ENCODE peak calls at places on chromosome 5, in seven cellular contexts. M is AG09309, L is esophagus squamous epithelium, E is nephron progenitor cell, I is adrenal gland, F is K562, D is osteocyte. X is an unnamed sample.
A peak's percentile ranks its signal among the peaks of the same experiment; 100 is the strongest.

GRCh38 chr5:6252581-6252980 is 125.8 kb downstream of the MED10 start:
- DNase-seq in F (no peak), M (no peak), D (peak; percentile 57), L (no peak), I (no peak), E (no peak), X (no peak)

GRCh38 chr5:112420111-112420864 is 1.2 kb upstream of the EPB41L4A start:
- DNase-seq in E (peak; percentile 87), F (peak; percentile 76), M (no peak), D (peak; percentile 91), I (peak; percentile 82), L (peak; percentile 22), X (peak; percentile 81)

GRCh38 chr5:93785475-93785874 is 44.1 kb upstream of the POU5F2 start:
- DNase-seq in E (no peak), M (no peak), L (no peak), I (no peak), D (no peak), F (no peak), X (no peak)

GRCh38 chr5:175328176-175328575 is 115.8 kb downstream of the DRD1 start:
- DNase-seq in L (no peak), D (no peak), E (no peak), I (no peak), F (no peak), M (no peak), X (no peak)

GRCh38 chr5:181261320-181262085 is 560 bp upstream of the TRIM52 start:
- DNase-seq in E (peak; percentile 74), I (peak; percentile 69), L (no peak), M (peak; percentile 17), D (peak; percentile 91), F (peak; percentile 75), X (peak; percentile 71)

GRCh38 chr5:16889972-16890519 is 46.0 kb downstream of the MYO10 start:
- DNase-seq in M (no peak), I (no peak), F (no peak), D (no peak), E (no peak), L (no peak), X (no peak)

GRCh38 chr5:74632947-74633356 is 7.6 kb downstream of the ENC1 start:
- DNase-seq in M (no peak), D (no peak), L (no peak), E (no peak), I (no peak), F (no peak), X (no peak)

GRCh38 chr5:57845025-57845424 is 362.4 kb upstream of the ACTBL2 start:
- DNase-seq in F (no peak), E (no peak), D (no peak), M (no peak), I (no peak), L (no peak), X (no peak)

GRCh38 chr5:58258984-58259684 is 200.8 kb downstream of the PLK2 start:
- DNase-seq in M (no peak), D (no peak), E (no peak), L (no peak), F (no peak), I (no peak), X (no peak)

GRCh38 chr5:95283022-95283615 is 1.8 kb downstream of the MCTP1 start:
- DNase-seq in F (no peak), E (peak; percentile 9), M (no peak), I (no peak), D (no peak), L (no peak), X (no peak)

GRCh38 chr5:141747152-141747640 is 65.2 kb upstream of the ARAP3 start:
- DNase-seq in D (no peak), M (no peak), F (peak; percentile 25), E (peak; percentile 82), I (peak; percentile 64), L (no peak), X (no peak)

GRCh38 chr5:123429993-123430392 is 6.8 kb upstream of the CEP120 start:
- DNase-seq in E (no peak), M (peak; percentile 88), I (no peak), F (no peak), D (no peak), L (no peak), X (no peak)

GRCh38 chr5:57650360-57651069 is 167.9 kb upstream of the ACTBL2 start:
- DNase-seq in D (no peak), E (peak; percentile 8), L (no peak), M (peak; percentile 31), I (peak; percentile 43), F (peak; percentile 37), X (peak; percentile 13)

GRCh38 chr5:87020099-87020934 is 247.4 kb upstream of the RASA1 start:
- DNase-seq in F (no peak), E (peak; percentile 26), D (no peak), I (peak; percentile 50), L (no peak), M (no peak), X (peak; percentile 40)

GRCh38 chr5:93519737-93520136 is 61.3 kb downstream of the NR2F1-AS1 start:
- DNase-seq in L (no peak), E (no peak), F (no peak), M (no peak), D (no peak), I (no peak), X (no peak)

GRCh38 chr5:83077662-83078261 is 415 bp downstream of the XRCC4 start:
- DNase-seq in F (peak; percentile 32), M (no peak), E (no peak), D (no peak), L (peak; percentile 2), I (no peak), X (no peak)

GRCh38 chr5:9196403-9197224 is 349.3 kb downstream of the SEMA5A start:
- DNase-seq in L (no peak), D (no peak), E (no peak), M (peak; percentile 63), I (no peak), F (peak; percentile 14), X (no peak)

GRCh38 chr5:126016256-126016655 is 407.0 kb upstream of the GRAMD2B start:
- DNase-seq in F (no peak), E (no peak), I (peak; percentile 14), D (no peak), M (no peak), L (no peak), X (no peak)

GRCh38 chr5:4372481-4372880 is 767.6 kb upstream of the ADAMTS16 start:
- DNase-seq in D (no peak), L (no peak), E (no peak), M (no peak), F (no peak), I (no peak), X (no peak)

GRCh38 chr5:34627794-34628193 is 28.3 kb upstream of the RAI14 start:
- DNase-seq in F (no peak), M (no peak), L (no peak), E (no peak), D (no peak), I (no peak), X (no peak)

GRCh38 chr5:41112486-41113455 is 41.6 kb upstream of the MROH2B start:
- DNase-seq in I (no peak), E (no peak), L (no peak), M (peak; percentile 1), F (no peak), D (no peak), X (no peak)

GRCh38 chr5:41115281-41115680 is 44.1 kb upstream of the MROH2B start:
- DNase-seq in L (no peak), D (no peak), M (peak; percentile 41), F (no peak), E (no peak), I (no peak), X (no peak)

GRCh38 chr5:41122459-41122858 is 51.3 kb upstream of the MROH2B start:
- DNase-seq in L (no peak), M (no peak), E (no peak), F (peak; percentile 28), D (no peak), I (no peak), X (no peak)

GRCh38 chr5:41120600-41120999 is 49.5 kb upstream of the MROH2B start:
- DNase-seq in E (no peak), L (no peak), I (no peak), M (no peak), F (no peak), D (no peak), X (no peak)

GRCh38 chr5:41118177-41118576 is 47.0 kb upstream of the MROH2B start:
- DNase-seq in I (no peak), F (no peak), E (no peak), L (no peak), D (no peak), M (no peak), X (no peak)
- TF ChIP-seq CTCF in I (no peak), F (no peak), E (no peak), L (no peak), D (no peak), M (no peak), X (no peak)

GRCh38 chr5:114317751-114318150 is 44.1 kb upstream of the KCNN2 start:
- DNase-seq in D (no peak), L (no peak), M (no peak), F (no peak), E (no peak), I (no peak), X (no peak)

GRCh38 chr5:114314061-114314460 is 47.8 kb upstream of the KCNN2 start:
- DNase-seq in F (no peak), I (no peak), M (no peak), L (no peak), E (no peak), D (no peak), X (no peak)

GRCh38 chr5:114319821-114320220 is 42.0 kb upstream of the KCNN2 start:
- DNase-seq in M (no peak), F (no peak), E (no peak), L (no peak), I (no peak), D (no peak), X (no peak)

GRCh38 chr5:114319236-114319635 is 42.6 kb upstream of the KCNN2 start:
- DNase-seq in M (no peak), I (no peak), D (no peak), L (no peak), E (no peak), F (no peak), X (no peak)

GRCh38 chr5:114316167-114316566 is 45.7 kb upstream of the KCNN2 start:
- DNase-seq in E (no peak), I (no peak), D (no peak), M (no peak), F (no peak), L (no peak), X (no peak)
- TF ChIP-seq CTCF in E (no peak), I (no peak), D (peak; percentile 21), M (no peak), F (no peak), L (no peak), X (no peak)

GRCh38 chr5:43179836-43180235 is 12.2 kb upstream of the NIM1K start:
- DNase-seq in M (no peak), I (no peak), L (no peak), F (no peak), E (no peak), D (no peak), X (no peak)
- TF ChIP-seq CTCF in M (no peak), I (no peak), L (no peak), F (no peak), E (no peak), D (no peak), X (no peak)

GRCh38 chr5:178483620-178484019 is 106.6 kb downstream of the COL23A1 start:
- DNase-seq in F (no peak), D (no peak), E (no peak), I (peak; percentile 37), M (no peak), L (no peak), X (no peak)
- TF ChIP-seq CTCF in F (no peak), D (no peak), E (no peak), I (no peak), M (no peak), L (no peak), X (no peak)